ENCODE peak calls at places on chromosomes 11 and 22, in four cellular contexts. O is HT1080; Q is retina; U is stimulated activated CD4-positive, alpha-beta T cell treated with anti-CD3 and anti-CD28 coated beads, Interleukin-4, amount 100 ng/mL, for 4 hours. C is an unnamed sample.

GRCh38 chr11:99683933-99684332 is 663.2 kb downstream of the CNTN5 start:
- DNase-seq in U (no peak), Q (no peak), O (no peak), C (no peak)

GRCh38 chr22:38030311-38031133 is 26.7 kb upstream of the PICK1 start:
- DNase-seq in O (no peak), Q (peak), U (no peak), C (no peak)

GRCh38 chr11:30983810-30984441 is 385.6 kb downstream of the DCDC1 start:
- DNase-seq in U (no peak), Q (peak), O (no peak), C (no peak)

GRCh38 chr22:25447067-25447688 is 117.3 kb upstream of the GRK3 start:
- DNase-seq in U (no peak), O (no peak), Q (no peak), C (no peak)

GRCh38 chr11:72238040-72238450 is 5.9 kb downstream of the PHOX2A start:
- DNase-seq in Q (peak), O (peak), U (peak), C (peak)

GRCh38 chr11:44950625-44951472 is at the start of gene TP53I11:
- DNase-seq in O (no peak), U (peak), Q (peak), C (peak)

GRCh38 chr11:70838198-70838597 is 414.2 kb downstream of the SHANK2 start:
- DNase-seq in U (no peak), Q (no peak), O (no peak), C (no peak)

GRCh38 chr11:41675205-41675604 is 215.8 kb upstream of the LRRC4C start:
- DNase-seq in Q (no peak), U (no peak), O (no peak), C (no peak)

GRCh38 chr11:65422104-65422632 is 430 bp upstream of the NEAT1 start:
- DNase-seq in O (peak), U (peak), Q (peak), C (peak)

GRCh38 chr22:49803134-49803533 is 24.5 kb downstream of the BRD1 start:
- DNase-seq in O (no peak), Q (no peak), U (no peak), C (no peak)

GRCh38 chr11:75516886-75517285 is 8.9 kb downstream of the GDPD5 start:
- DNase-seq in Q (no peak), U (no peak), O (no peak), C (no peak)

GRCh38 chr11:27385245-27385644 is 22.2 kb upstream of the CCDC34 start:
- DNase-seq in O (peak), U (no peak), Q (no peak), C (no peak)

GRCh38 chr11:13003726-13004493 is 5.2 kb upstream of the RASSF10 start:
- DNase-seq in U (no peak), Q (no peak), O (peak), C (no peak)

GRCh38 chr11:126113515-126113957 is 50.9 kb upstream of the CDON start:
- DNase-seq in Q (peak), U (no peak), O (peak), C (peak)

GRCh38 chr22:43060213-43060612 is 29.0 kb downstream of the TTLL1 start:
- DNase-seq in O (no peak), Q (peak), U (peak), C (peak)

GRCh38 chr11:128552783-128553661 is 34.3 kb downstream of the ETS1 start:
- DNase-seq in O (no peak), Q (no peak), U (no peak), C (no peak)

GRCh38 chr11:118907749-118908106 is 18.0 kb downstream of the BCL9L start:
- DNase-seq in O (no peak), U (no peak), Q (no peak), C (no peak)

GRCh38 chr11:33329705-33330329 is 72.6 kb downstream of the HIPK3 start:
- DNase-seq in O (peak), U (peak), Q (peak), C (peak)

GRCh38 chr22:37796079-37796478 is 11.7 kb upstream of the GCAT start:
- DNase-seq in U (no peak), Q (no peak), O (no peak), C (no peak)

GRCh38 chr22:22168190-22168940 is 76.2 kb upstream of the VPREB1 start:
- DNase-seq in Q (no peak), U (no peak), O (peak), C (peak)

GRCh38 chr22:43851058-43851978 is 11.0 kb downstream of the SULT4A1 start:
- DNase-seq in O (no peak), U (no peak), Q (no peak), C (no peak)

GRCh38 chr11:85948884-85949283 is 93.7 kb downstream of the CCDC83 start:
- DNase-seq in Q (no peak), O (no peak), U (no peak), C (no peak)

GRCh38 chr11:95330332-95330731 is 99.3 kb upstream of the SESN3 start:
- DNase-seq in O (no peak), U (no peak), Q (no peak), C (no peak)

GRCh38 chr11:68303083-68303482 is 9.3 kb upstream of the LRP5 start:
- DNase-seq in O (no peak), Q (no peak), U (no peak), C (no peak)

GRCh38 chr11:1844221-1845094 is 5.7 kb downstream of the TNNI2 start:
- DNase-seq in O (no peak), Q (no peak), U (no peak), C (peak)

GRCh38 chr11:20599424-20600346 is at the start of gene SLC6A5:
- DNase-seq in U (peak), O (peak), Q (peak), C (peak)

GRCh38 chr11:114110948-114111347 is 51.4 kb downstream of the ZBTB16 start:
- DNase-seq in U (no peak), O (no peak), Q (no peak), C (peak)

C was measured in erythroblast.